ENCODE peak calls at places on chromosomes 1 and 21, in five cellular contexts. X, W, D, T and Z are unnamed samples.

GRCh38 chr1:242784807-242785206 is 260.3 kb upstream of the PLD5 start:
- DNase-seq in X (no peak), W (no peak), D (no peak), T (no peak), Z (no peak)

GRCh38 chr21:25896657-25897056 is 161.9 kb downstream of the GABPA start:
- DNase-seq in X (no peak), W (no peak), D (no peak), T (no peak), Z (no peak)

GRCh38 chr1:234781241-234782056 is 171.5 kb upstream of the IRF2BP2 start:
- DNase-seq in X (no peak), W (no peak), D (no peak), T (no peak), Z (no peak)

GRCh38 chr1:2408859-2409276 is 3.5 kb downstream of the PEX10 start:
- DNase-seq in X (no peak), W (no peak), D (peak; percentile 63), T (no peak), Z (no peak)

GRCh38 chr1:153626929-153627796 is at the start of gene S100A13:
- DNase-seq in X (peak; percentile 87), W (peak; percentile 95), D (peak; percentile 88), T (peak; percentile 96), Z (peak; percentile 91)

GRCh38 chr1:22296701-22297591 is 154.0 kb upstream of the WNT4 start:
- DNase-seq in X (no peak), W (no peak), D (no peak), T (no peak), Z (no peak)

GRCh38 chr1:4638347-4638734 is 16.1 kb upstream of the AJAP1 start:
- DNase-seq in X (no peak), W (no peak), D (no peak), T (no peak), Z (no peak)

GRCh38 chr1:91282695-91283420 is 121.8 kb downstream of the HFM1 start:
- DNase-seq in X (peak; percentile 68), W (peak; percentile 62), D (no peak), T (peak; percentile 87), Z (peak; percentile 44)

GRCh38 chr1:66331641-66332523 is 202.1 kb upstream of the SGIP1 start:
- DNase-seq in X (peak; percentile 46), W (peak; percentile 58), D (peak; percentile 83), T (peak; percentile 94), Z (peak; percentile 24)

GRCh38 chr1:110163591-110163990 is 13.3 kb downstream of the SLC6A17 start:
- DNase-seq in X (no peak), W (no peak), D (no peak), T (no peak), Z (no peak)

GRCh38 chr1:6873298-6874015 is 88.2 kb downstream of the CAMTA1 start:
- DNase-seq in X (no peak), W (peak; percentile 28), D (no peak), T (peak; percentile 12), Z (no peak)

GRCh38 chr21:46515109-46515508 is 56.4 kb downstream of the DIP2A start:
- DNase-seq in X (no peak), W (no peak), D (peak; percentile 69), T (peak; percentile 48), Z (no peak)

GRCh38 chr1:100219879-100220278 is 29.8 kb downstream of the DBT start:
- DNase-seq in X (no peak), W (no peak), D (no peak), T (peak; percentile 27), Z (no peak)

GRCh38 chr1:20339811-20340457 is 49.3 kb downstream of the VWA5B1 start:
- DNase-seq in X (no peak), W (no peak), D (no peak), T (no peak), Z (peak; percentile 51)

GRCh38 chr1:34129630-34130029 is 35.4 kb downstream of the CSMD2 start:
- DNase-seq in X (no peak), W (no peak), D (no peak), T (no peak), Z (no peak)
- TF ChIP-seq CTCF in X (no peak), W (no peak), D (no peak), T (no peak), Z (no peak)

GRCh38 chr1:61727544-61727943 is 2.6 kb upstream of the TM2D1 start:
- DNase-seq in X (no peak), W (no peak), D (no peak), T (no peak), Z (no peak)

DNA sequence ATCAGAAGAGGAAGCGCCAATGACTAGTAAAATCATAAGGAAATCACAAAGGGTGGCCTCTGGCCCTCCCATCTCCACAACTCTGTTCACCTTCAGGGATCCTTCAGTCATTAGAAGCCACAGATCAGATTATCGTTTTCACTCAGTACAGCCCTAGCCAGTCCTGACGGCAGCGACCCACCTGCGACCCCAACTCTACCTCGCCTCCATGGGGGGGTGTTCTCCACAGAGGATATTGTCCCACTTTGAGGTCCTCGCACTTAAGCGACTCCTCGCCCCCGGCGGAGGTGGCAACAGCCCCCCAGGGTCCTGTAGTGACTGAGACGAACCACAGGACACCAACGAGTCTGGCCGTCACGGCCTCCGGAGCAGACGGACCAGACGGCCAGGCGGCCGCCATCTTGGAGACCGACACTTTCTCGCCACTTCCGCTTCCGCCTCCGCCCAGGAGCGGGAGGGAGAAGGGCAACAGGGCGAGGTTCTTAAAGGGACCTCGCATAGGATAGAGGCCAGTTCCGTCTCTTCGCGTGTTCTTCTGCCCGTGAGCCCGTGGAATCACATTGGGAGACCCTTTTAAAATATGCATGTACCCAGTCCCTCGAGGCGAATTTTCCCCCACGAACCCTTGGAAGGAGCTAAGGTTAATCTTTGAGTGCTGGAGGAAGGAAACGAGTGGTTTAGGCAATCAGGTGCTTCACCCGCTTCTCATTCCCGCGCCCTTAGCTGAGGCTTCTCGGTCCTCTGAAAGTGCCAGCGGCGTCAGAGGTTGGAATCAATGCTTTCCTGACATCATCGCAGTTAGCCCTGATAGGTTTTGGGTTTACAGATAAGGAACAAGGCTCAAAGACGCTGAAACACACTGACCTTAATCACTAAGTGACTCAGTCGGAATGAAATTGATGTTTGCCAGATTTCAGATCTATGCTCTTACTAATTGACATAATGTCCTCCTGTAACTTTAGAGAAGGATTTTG is at the start of gene TM2D1:
- DNase-seq in X (peak; percentile 79), W (peak; percentile 87), D (peak; percentile 94), T (peak; percentile 89), Z (peak; percentile 90)
- TF ChIP-seq CTCF in X (no peak), W (no peak), D (no peak), T (no peak), Z (no peak)

DNA sequence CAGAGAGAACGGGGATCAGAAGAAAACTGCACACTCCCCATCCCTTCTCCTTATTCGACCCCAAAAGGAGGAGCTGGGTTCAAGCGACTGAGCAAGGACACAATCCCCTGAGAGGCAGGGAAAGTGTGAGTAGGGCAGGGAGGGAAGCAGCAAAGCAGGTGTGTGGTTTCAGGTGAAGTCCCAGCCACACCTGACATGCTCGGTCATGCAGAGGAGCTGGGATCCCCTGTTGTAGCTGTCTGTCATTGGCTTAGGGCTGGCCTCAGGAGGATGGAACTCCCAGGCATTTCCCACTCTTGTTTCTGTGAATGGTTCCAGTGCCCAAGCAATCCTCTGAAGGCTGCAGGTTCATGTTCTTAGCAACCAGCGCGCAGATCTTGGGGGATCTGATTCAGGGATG is 150.7 kb downstream of the DSCAM start:
- DNase-seq in X (no peak), W (no peak), D (no peak), T (no peak), Z (no peak)
- TF ChIP-seq CTCF in X (no peak), W (no peak), D (no peak), T (no peak), Z (no peak)

DNA sequence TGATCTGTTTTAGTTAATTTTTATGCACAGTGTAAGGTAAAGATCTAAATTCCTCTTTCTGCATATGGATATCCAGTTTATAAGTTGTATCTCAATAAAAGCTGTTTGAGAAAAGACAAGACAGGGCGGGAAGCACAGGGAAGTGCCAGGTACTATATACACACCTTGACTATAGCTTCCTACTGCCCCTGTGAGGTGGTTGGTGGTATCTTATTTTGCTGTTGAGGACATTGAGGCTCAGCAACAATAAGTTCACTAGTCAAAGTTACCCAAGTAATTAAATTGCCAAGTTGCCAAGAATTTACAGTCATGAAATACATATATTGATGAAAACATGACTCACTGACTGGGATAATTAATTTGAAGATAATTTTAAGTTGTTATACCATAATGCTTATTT is 109.1 kb downstream of the CD247 start:
- DNase-seq in X (no peak), W (no peak), D (no peak), T (no peak), Z (no peak)
- TF ChIP-seq CTCF in X (peak; percentile 41), W (no peak), D (no peak), T (no peak), Z (no peak)

GRCh38 chr1:220219865-220220698 is 52.2 kb downstream of the RAB3GAP2 start:
- DNase-seq in X (no peak), W (no peak), D (no peak), T (no peak), Z (no peak)

GRCh38 chr1:220221269-220221668 is 51.0 kb downstream of the RAB3GAP2 start:
- DNase-seq in X (no peak), W (no peak), D (no peak), T (no peak), Z (no peak)

GRCh38 chr1:220219136-220219442 is 53.2 kb downstream of the RAB3GAP2 start:
- DNase-seq in X (no peak), W (no peak), D (no peak), T (no peak), Z (no peak)

GRCh38 chr1:220213381-220213983 is 58.8 kb downstream of the RAB3GAP2 start:
- DNase-seq in X (no peak), W (no peak), D (no peak), T (peak; percentile 16), Z (no peak)

GRCh38 chr1:220217383-220217988 is 54.8 kb downstream of the RAB3GAP2 start:
- DNase-seq in X (no peak), W (no peak), D (no peak), T (no peak), Z (no peak)
- TF ChIP-seq CTCF in X (peak; percentile 57), W (peak; percentile 33), D (peak; percentile 19), T (peak; percentile 47), Z (peak; percentile 27)

GRCh38 chr1:73401666-73402065 is 796.3 kb downstream of the LRRIQ3 start:
- DNase-seq in X (no peak), W (no peak), D (no peak), T (no peak), Z (no peak)
- TF ChIP-seq CTCF in X (no peak), W (no peak), D (no peak), T (no peak), Z (no peak)

GRCh38 chr21:30257773-30258172 is 25.0 kb downstream of the KRTAP24-1 start:
- DNase-seq in X (no peak), W (peak; percentile 27), D (no peak), T (peak; percentile 78), Z (no peak)
- TF ChIP-seq CTCF in X (peak; percentile 58), W (peak; percentile 61), D (no peak), T (peak; percentile 59), Z (peak; percentile 73)